ENCODE peak calls at places on chromosomes 5 and 9, in ten cellular contexts. L, Z, D, K, W, B, E, H, X and J are unnamed samples.
A peak's percentile ranks its signal among the peaks of the same experiment; 100 is the strongest.

GRCh38 chr9:95188459-95188858 is 129.1 kb downstream of the FANCC start:
- DNase-seq in D (no peak), W (no peak), L (no peak), Z (no peak), K (no peak), B (no peak), X (no peak), E (no peak), H (no peak), J (no peak)

GRCh38 chr5:172533399-172534228 is 79.3 kb upstream of the SH3PXD2B start:
- DNase-seq in E (no peak), B (no peak), Z (peak; percentile 45), D (no peak), W (no peak), K (no peak), X (no peak), L (no peak), H (peak; percentile 24), J (no peak)

GRCh38 chr5:173804579-173804978 is 83.6 kb upstream of the CPEB4 start:
- DNase-seq in K (no peak), W (no peak), H (no peak), B (no peak), E (no peak), X (no peak), D (no peak), Z (no peak), L (no peak), J (no peak)

GRCh38 chr5:111116550-111116949 is 24.4 kb downstream of the WDR36 start:
- DNase-seq in W (no peak), H (no peak), B (no peak), D (no peak), K (no peak), Z (no peak), L (no peak), X (no peak), E (no peak), J (no peak)

GRCh38 chr5:140346348-140347221 is at the start of gene HBEGF:
- DNase-seq in L (no peak), D (peak; percentile 58), X (peak; percentile 75), E (peak; percentile 56), W (peak; percentile 72), B (no peak), K (peak; percentile 98), Z (peak; percentile 97), H (peak; percentile 96), J (peak; percentile 49)

GRCh38 chr5:139121120-139121519 is 77.0 kb downstream of the SIL1 start:
- DNase-seq in D (no peak), H (no peak), E (no peak), B (no peak), Z (no peak), K (no peak), L (no peak), W (no peak), X (no peak), J (no peak)

GRCh38 chr9:38443181-38443580 is 18.9 kb upstream of the IGFBPL1 start:
- DNase-seq in B (no peak), L (no peak), X (peak; percentile 24), H (no peak), D (no peak), W (no peak), K (no peak), E (no peak), Z (no peak), J (no peak)

GRCh38 chr9:93364734-93365426 is 86.6 kb upstream of the FAM120A start:
- DNase-seq in L (no peak), Z (peak; percentile 50), W (no peak), X (no peak), E (no peak), B (no peak), H (no peak), D (no peak), K (no peak), J (no peak)

GRCh38 chr9:25724424-25724823 is 46.2 kb upstream of the TUSC1 start:
- DNase-seq in D (no peak), B (no peak), X (no peak), K (no peak), H (no peak), E (no peak), L (no peak), W (no peak), Z (no peak), J (no peak)

GRCh38 chr5:159682623-159683022 is 233.7 kb upstream of the ADRA1B start:
- DNase-seq in E (no peak), H (no peak), L (no peak), W (no peak), X (no peak), D (no peak), B (no peak), K (no peak), Z (no peak), J (no peak)

GRCh38 chr5:161546463-161547301 is at the start of gene GABRB2:
- DNase-seq in B (no peak), L (peak; percentile 14), Z (peak; percentile 85), X (no peak), E (peak; percentile 34), W (peak; percentile 38), K (peak; percentile 56), H (peak; percentile 78), D (no peak), J (no peak)

GRCh38 chr5:172144931-172145869 is 42.8 kb downstream of the STK10 start:
- DNase-seq in E (no peak), L (no peak), B (no peak), W (no peak), X (no peak), D (no peak), K (peak; percentile 55), Z (peak; percentile 49), H (no peak), J (no peak)

GRCh38 chr5:142013734-142014495 is 1.1 kb upstream of the GNPDA1 start:
- DNase-seq in L (no peak), Z (peak; percentile 49), D (no peak), W (peak; percentile 75), B (no peak), X (peak; percentile 50), K (no peak), E (no peak), H (peak; percentile 75), J (peak; percentile 58)

GRCh38 chr9:90433398-90433890 is 209.2 kb downstream of the DIRAS2 start:
- DNase-seq in Z (peak; percentile 99), B (no peak), E (no peak), X (peak; percentile 88), H (peak; percentile 17), W (no peak), D (no peak), L (no peak), K (peak; percentile 74), J (no peak)

GRCh38 chr5:2656186-2656585 is 95.3 kb downstream of the IRX2 start:
- DNase-seq in B (no peak), D (no peak), X (no peak), L (no peak), W (no peak), Z (no peak), K (no peak), E (no peak), H (no peak), J (no peak)

GRCh38 chr9:125161284-125161918 is 18.1 kb upstream of the SCAI start:
- DNase-seq in E (no peak), L (no peak), H (peak; percentile 20), B (no peak), X (no peak), D (no peak), K (no peak), Z (no peak), W (peak; percentile 49), J (peak; percentile 81)

GRCh38 chr9:100206899-100207298 is 107.9 kb downstream of the INVS start:
- DNase-seq in W (no peak), D (no peak), X (no peak), K (no peak), L (peak; percentile 54), H (peak; percentile 20), E (no peak), Z (no peak), B (no peak), J (no peak)

GRCh38 chr5:135452366-135453030 is 347 bp upstream of the TIFAB start:
- DNase-seq in D (no peak), Z (peak; percentile 25), L (no peak), K (no peak), W (no peak), E (no peak), B (no peak), X (no peak), H (no peak), J (no peak)

GRCh38 chr5:115484368-115484767 is 60.2 kb downstream of the FEM1C start:
- DNase-seq in D (no peak), X (no peak), K (no peak), B (no peak), Z (no peak), L (no peak), H (no peak), W (no peak), E (no peak), J (no peak)

GRCh38 chr9:124339603-124340146 is 75.6 kb downstream of the PSMB7 start:
- DNase-seq in W (no peak), Z (no peak), D (no peak), E (no peak), L (no peak), B (no peak), K (peak; percentile 92), X (no peak), H (no peak), J (no peak)

GRCh38 chr5:72156921-72157320 is 49.6 kb downstream of the MAP1B start:
- DNase-seq in L (no peak), B (peak; percentile 94), D (no peak), K (no peak), Z (no peak), E (no peak), H (peak; percentile 80), X (no peak), W (no peak), J (peak; percentile 92)

GRCh38 chr5:132498152-132498551 is 7.6 kb upstream of the IRF1 start:
- DNase-seq in Z (no peak), K (no peak), D (no peak), W (peak; percentile 68), L (no peak), E (peak; percentile 4), B (no peak), H (peak; percentile 65), X (peak; percentile 76), J (peak; percentile 87)

GRCh38 chr5:172420215-172420934 is 34.0 kb downstream of the SH3PXD2B start:
- DNase-seq in K (peak; percentile 84), B (peak; percentile 61), E (no peak), Z (peak; percentile 75), D (no peak), H (peak; percentile 87), W (peak; percentile 89), X (peak; percentile 55), L (no peak), J (peak; percentile 96)

GRCh38 chr5:132779961-132780360 is 2.9 kb upstream of the SEPTIN8 start:
- DNase-seq in L (no peak), W (no peak), E (no peak), K (no peak), X (no peak), Z (no peak), H (no peak), D (no peak), B (no peak), J (no peak)

GRCh38 chr5:59254055-59254687 is 639.4 kb downstream of the PDE4D start:
- DNase-seq in E (no peak), W (no peak), L (no peak), D (no peak), B (no peak), K (no peak), X (no peak), Z (no peak), H (no peak), J (no peak)

GRCh38 chr5:147439253-147439652 is 70.6 kb downstream of the DPYSL3 start:
- DNase-seq in D (no peak), W (no peak), K (no peak), B (no peak), H (peak; percentile 61), Z (no peak), L (no peak), X (no peak), E (no peak), J (no peak)